ENCODE peak calls at places on chromosomes 6 and 20, in six cellular contexts. P is naive thymus-derived CD8-positive, alpha-beta T cell; Y is stimulated activated CD4-positive, alpha-beta T cell treated with anti-CD3 and anti-CD28 coated beads, Interleukin-4, amount 100 ng/mL, for 1 hour; V is upper lobe of right lung; G is fibroblast of pulmonary artery; R is cardiac fibroblast. Q is an unnamed sample.

GRCh38 chr6:15062311-15063252 is 183.3 kb upstream of the JARID2 start:
- DNase-seq in R (peak; percentile 92), P (no peak), G (peak; percentile 72), Y (no peak), V (no peak), Q (no peak)

GRCh38 chr6:3887150-3887700 is 38.1 kb downstream of the FAM50B start:
- DNase-seq in G (peak; percentile 68), Y (no peak), V (no peak), R (peak; percentile 69), P (no peak), Q (no peak)

GRCh38 chr6:166005846-166006592 is 161.6 kb downstream of the TBXT start:
- DNase-seq in R (peak; percentile 89), P (no peak), G (peak; percentile 91), V (no peak), Y (no peak), Q (no peak)

GRCh38 chr6:127302728-127303675 is 36.3 kb downstream of the RNF146 start:
- DNase-seq in V (no peak), R (peak; percentile 65), G (peak; percentile 72), Y (peak; percentile 33), P (peak; percentile 20), Q (peak; percentile 42)

GRCh38 chr6:31826793-31827285 is 699 bp upstream of the HSPA1B start:
- DNase-seq in V (peak; percentile 92), Y (no peak), G (peak; percentile 92), R (peak; percentile 97), P (no peak), Q (no peak)

GRCh38 chr6:2915150-2915549 is 12.0 kb upstream of the SERPINB9 start:
- DNase-seq in Y (no peak), G (no peak), P (no peak), R (no peak), V (no peak), Q (no peak)

GRCh38 chr20:43726811-43727338 is at the start of gene GTSF1L:
- DNase-seq in V (no peak), G (peak; percentile 88), P (no peak), R (peak; percentile 55), Y (no peak), Q (no peak)

GRCh38 chr6:137736048-137736846 is 130.8 kb upstream of the TNFAIP3 start:
- DNase-seq in G (no peak), R (no peak), Y (no peak), V (no peak), P (peak; percentile 13), Q (peak; percentile 40)

Q was measured in central memory CD4-positive, alpha-beta T cell.